ENCODE peak calls at places on chromosome 4, in ten cellular contexts. V, P, I, D, Q, J, N, X, E and R are unnamed samples.

GRCh38 chr4:168540865-168541607 is 44.2 kb downstream of the PALLD start:
- DNase-seq in V (no peak), P (no peak), I (no peak), D (no peak), Q (no peak), J (no peak), N (no peak), X (no peak), E (no peak), R (no peak)

GRCh38 chr4:61740950-61741638 is 541.0 kb downstream of the ADGRL3 start:
- DNase-seq in V (no peak), P (no peak), I (no peak), D (no peak), Q (no peak), J (no peak), N (no peak), X (no peak), E (no peak), R (no peak)

GRCh38 chr4:40865696-40866095 is 115.9 kb downstream of the NSUN7 start:
- DNase-seq in V (no peak), P (no peak), I (no peak), D (no peak), Q (no peak), J (no peak), N (no peak), X (no peak), E (no peak), R (no peak)

GRCh38 chr4:17497890-17498523 is 13.9 kb downstream of the QDPR start:
- DNase-seq in V (no peak), P (no peak), I (no peak), D (no peak), Q (no peak), J (peak; percentile 13), N (no peak), X (no peak), E (peak; percentile 63), R (peak; percentile 68)

GRCh38 chr4:41384992-41385391 is 128.3 kb downstream of the UCHL1 start:
- DNase-seq in V (peak; percentile 74), P (no peak), I (peak; percentile 83), D (peak; percentile 84), Q (no peak), J (no peak), N (peak; percentile 56), X (no peak), E (peak; percentile 69), R (peak; percentile 83)

GRCh38 chr4:158649111-158649680 is 22.5 kb downstream of the C4orf46 start:
- DNase-seq in V (no peak), P (no peak), I (no peak), D (no peak), Q (no peak), J (no peak), N (no peak), X (no peak), E (no peak), R (no peak)

GRCh38 chr4:182222766-182223165 is 20.4 kb upstream of the TENM3 start:
- DNase-seq in V (no peak), P (no peak), I (no peak), D (no peak), Q (no peak), J (no peak), N (no peak), X (no peak), E (no peak), R (no peak)

GRCh38 chr4:183960021-183960420 is 54.9 kb downstream of the STOX2 start:
- DNase-seq in V (peak; percentile 56), P (peak; percentile 81), I (no peak), D (peak; percentile 21), Q (no peak), J (peak; percentile 72), N (no peak), X (no peak), E (peak; percentile 82), R (no peak)

GRCh38 chr4:6198768-6199343 is 1.5 kb downstream of the JAKMIP1 start:
- DNase-seq in V (peak; percentile 78), P (peak; percentile 37), I (no peak), D (no peak), Q (no peak), J (no peak), N (no peak), X (peak; percentile 35), E (no peak), R (no peak)

GRCh38 chr4:13762126-13762525 is 134.6 kb upstream of the BOD1L1 start:
- DNase-seq in V (no peak), P (no peak), I (no peak), D (no peak), Q (no peak), J (peak; percentile 10), N (no peak), X (no peak), E (no peak), R (no peak)

GRCh38 chr4:48795108-48795507 is 15.0 kb upstream of the FRYL start:
- DNase-seq in V (no peak), P (no peak), I (no peak), D (no peak), Q (no peak), J (no peak), N (no peak), X (no peak), E (no peak), R (no peak)

GRCh38 chr4:184868623-184869022 is 42.9 kb upstream of the ACSL1 start:
- DNase-seq in V (no peak), P (no peak), I (no peak), D (no peak), Q (no peak), J (no peak), N (no peak), X (no peak), E (no peak), R (no peak)

GRCh38 chr4:76569695-76570094 is 134.7 kb downstream of the SHROOM3 start:
- DNase-seq in V (no peak), P (no peak), I (no peak), D (no peak), Q (no peak), J (no peak), N (no peak), X (no peak), E (no peak), R (no peak)
- H3K27ac ChIP-seq in V (peak overlapping the region; percentile 68), P (no peak overlapping the region), I (no peak overlapping the region), D (no peak overlapping the region), Q (no peak overlapping the region), J (peak overlapping the region; percentile 4), N (no peak overlapping the region), X (no peak overlapping the region), E (no peak overlapping the region), R (no peak overlapping the region)

DNA sequence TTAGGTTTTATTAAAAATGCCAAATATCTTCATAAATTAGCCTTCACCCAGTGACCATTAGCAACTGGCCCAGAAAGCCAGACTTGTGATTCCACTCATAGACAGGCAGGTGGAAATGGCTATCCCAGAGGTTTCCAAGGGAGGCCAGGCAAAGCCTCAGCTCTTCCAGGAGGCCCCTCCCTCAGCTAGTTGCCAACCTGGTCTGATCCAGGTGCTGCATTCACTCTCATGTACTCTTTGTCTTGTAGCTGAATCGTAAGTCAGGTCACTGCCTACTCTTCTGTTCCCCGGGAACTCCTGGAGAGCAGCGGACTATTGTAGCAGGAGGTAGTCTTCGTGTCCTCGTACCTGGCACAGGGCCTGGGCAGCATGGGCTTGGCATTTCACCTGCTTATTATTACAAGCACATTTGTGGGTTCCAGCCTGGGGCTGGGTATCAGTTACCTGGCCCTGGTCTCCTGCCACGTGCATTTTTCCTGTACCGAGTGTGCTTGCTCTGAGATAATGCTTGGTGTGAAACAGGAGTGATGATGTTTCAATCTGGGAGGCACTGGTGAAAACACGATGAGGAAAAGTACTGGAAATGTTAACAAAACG is 101.6 kb downstream of the FAM193A start:
- DNase-seq in V (no peak), P (no peak), I (peak; percentile 36), D (no peak), Q (no peak), J (no peak), N (no peak), X (no peak), E (no peak), R (peak; percentile 34)
- H3K36me3 ChIP-seq in V (peaks cover 4% of the 10 kb centered on the region), P (peaks cover 29% of the 10 kb centered on the region), I (peaks cover 6% of the 10 kb centered on the region), D (peaks cover 14% of the 10 kb centered on the region), Q (peaks cover 46% of the 10 kb centered on the region), J (peaks cover 45% of the 10 kb centered on the region), N (peaks cover 87% of the 10 kb centered on the region), X (peaks cover 29% of the 10 kb centered on the region), E (no peaks in the 10 kb centered on the region), R (peaks cover 94% of the 10 kb centered on the region)

GRCh38 chr4:142278663-142279062 is 567.4 kb downstream of the INPP4B start:
- DNase-seq in V (no peak), P (no peak), I (no peak), D (no peak), Q (no peak), J (no peak), N (no peak), X (no peak), E (no peak), R (no peak)
- H3K4me1 ChIP-seq in V (no peaks in the 10 kb centered on the region), P (no peaks in the 10 kb centered on the region), I (peaks cover 3% of the 10 kb centered on the region), D (no peaks in the 10 kb centered on the region), Q (no peaks in the 10 kb centered on the region), J (peaks cover 9% of the 10 kb centered on the region), N (no peaks in the 10 kb centered on the region), X (no peaks in the 10 kb centered on the region), E (no peaks in the 10 kb centered on the region), R (no peaks in the 10 kb centered on the region)

DNA sequence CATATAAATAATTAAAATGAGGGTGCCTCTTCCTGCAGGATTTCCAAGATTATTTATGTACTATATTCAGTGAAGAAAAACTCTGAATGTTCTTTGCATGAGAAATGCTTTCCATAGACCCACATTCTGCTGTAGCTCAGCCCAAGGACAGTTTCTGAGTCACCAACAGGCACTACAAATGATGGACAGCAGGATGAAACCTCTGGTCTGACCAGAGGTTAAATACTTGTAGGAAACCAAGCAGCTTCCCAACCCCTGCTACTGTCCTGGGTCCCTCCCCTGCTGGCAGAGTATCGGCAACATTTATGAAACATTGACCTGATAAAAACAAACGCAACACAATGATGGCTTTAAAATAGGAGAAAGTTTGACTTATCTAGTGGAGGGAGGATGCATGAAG is 73.1 kb downstream of the CXXC4 start:
- DNase-seq in V (no peak), P (no peak), I (no peak), D (no peak), Q (no peak), J (no peak), N (no peak), X (no peak), E (no peak), R (no peak)
- H3K27ac ChIP-seq in V (no peak overlapping the region), P (peak overlapping the region; percentile 60), I (no peak overlapping the region), D (no peak overlapping the region), Q (no peak overlapping the region), J (no peak overlapping the region), N (no peak overlapping the region), X (no peak overlapping the region), E (no peak overlapping the region), R (no peak overlapping the region)